ENCODE peak calls at places on chromosomes 11 and 22, in eight cellular contexts. E, G, I, O, C, Z, R and N are unnamed samples.

GRCh38 chr11:128261011-128261421 is 326.3 kb downstream of the ETS1 start:
- DNase-seq in E (no peak), G (no peak), I (no peak), O (no peak), C (no peak), Z (no peak), R (no peak), N (no peak)

GRCh38 chr11:70152244-70152643 is 50.9 kb upstream of the FADD start:
- DNase-seq in E (no peak), G (no peak), I (no peak), O (no peak), C (no peak), Z (no peak), R (no peak), N (no peak)

GRCh38 chr22:49210606-49211005 is 617.1 kb downstream of the BRD1 start:
- DNase-seq in E (no peak), G (no peak), I (no peak), O (no peak), C (no peak), Z (no peak), R (no peak), N (no peak)

GRCh38 chr11:79762271-79762935 is 321.6 kb upstream of the TENM4 start:
- DNase-seq in E (no peak), G (no peak), I (no peak), O (no peak), C (no peak), Z (no peak), R (no peak), N (no peak)

GRCh38 chr11:10743354-10744035 is 7.6 kb upstream of the CTR9 start:
- DNase-seq in E (no peak), G (peak; percentile 20), I (peak; percentile 64), O (no peak), C (no peak), Z (no peak), R (no peak), N (no peak)

GRCh38 chr22:26558246-26558895 is 31.6 kb downstream of the TPST2 start:
- DNase-seq in E (no peak), G (no peak), I (no peak), O (no peak), C (no peak), Z (peak; percentile 77), R (no peak), N (no peak)

GRCh38 chr22:24435861-24436351 is 8.5 kb downstream of the ADORA2A start:
- DNase-seq in E (no peak), G (no peak), I (no peak), O (no peak), C (no peak), Z (peak; percentile 33), R (no peak), N (no peak)

GRCh38 chr22:50249382-50250248 is 1.4 kb downstream of the HDAC10 start:
- DNase-seq in E (no peak), G (no peak), I (no peak), O (no peak), C (no peak), Z (no peak), R (no peak), N (no peak)

GRCh38 chr11:94494200-94494545 is 389 bp downstream of the ANKRD49 start:
- DNase-seq in E (no peak), G (no peak), I (no peak), O (peak; percentile 20), C (peak; percentile 57), Z (no peak), R (no peak), N (no peak)

GRCh38 chr11:93484716-93485115 is 58.5 kb downstream of the SMCO4 start:
- DNase-seq in E (no peak), G (no peak), I (no peak), O (no peak), C (no peak), Z (peak; percentile 47), R (no peak), N (no peak)

GRCh38 chr11:5013012-5013411 is 18.4 kb downstream of the OR51L1 start:
- DNase-seq in E (no peak), G (no peak), I (no peak), O (no peak), C (no peak), Z (no peak), R (no peak), N (no peak)

GRCh38 chr11:11931461-11932055 is 76.9 kb downstream of the DKK3 start:
- DNase-seq in E (peak; percentile 20), G (no peak), I (peak; percentile 20), O (peak; percentile 79), C (peak; percentile 16), Z (peak; percentile 78), R (no peak), N (no peak)

GRCh38 chr11:105878510-105878909 is 143.5 kb downstream of the MSANTD4 start:
- DNase-seq in E (no peak), G (no peak), I (no peak), O (no peak), C (no peak), Z (no peak), R (no peak), N (no peak)

GRCh38 chr11:129312741-129313587 is 62.7 kb upstream of the BARX2 start:
- DNase-seq in E (no peak), G (no peak), I (no peak), O (no peak), C (no peak), Z (no peak), R (no peak), N (no peak)

GRCh38 chr11:76436020-76436419 is 8.8 kb upstream of the EMSY start:
- DNase-seq in E (no peak), G (no peak), I (no peak), O (no peak), C (no peak), Z (no peak), R (no peak), N (no peak)

GRCh38 chr22:23156286-23156685 is 11.0 kb downstream of the RAB36 start:
- DNase-seq in E (no peak), G (no peak), I (no peak), O (no peak), C (no peak), Z (no peak), R (no peak), N (no peak)

GRCh38 chr22:17007257-17007656 is 765 bp downstream of the GAB4 start:
- DNase-seq in E (no peak), G (no peak), I (no peak), O (no peak), C (no peak), Z (no peak), R (no peak), N (no peak)

GRCh38 chr11:133064152-133064877 is 468.0 kb downstream of the OPCML start:
- DNase-seq in E (no peak), G (no peak), I (no peak), O (peak; percentile 33), C (peak; percentile 77), Z (peak; percentile 72), R (no peak), N (peak; percentile 67)

GRCh38 chr11:121140369-121140768 is 39.3 kb downstream of the TECTA start:
- DNase-seq in E (no peak), G (no peak), I (no peak), O (no peak), C (no peak), Z (no peak), R (no peak), N (no peak)

GRCh38 chr11:32099516-32099915 is 8.6 kb downstream of the RCN1 start:
- DNase-seq in E (no peak), G (no peak), I (no peak), O (no peak), C (no peak), Z (no peak), R (no peak), N (no peak)

GRCh38 chr11:79152511-79152910 is 288.3 kb downstream of the TENM4 start:
- DNase-seq in E (no peak), G (no peak), I (no peak), O (no peak), C (no peak), Z (peak; percentile 59), R (no peak), N (no peak)

GRCh38 chr22:27045103-27045940 is 387.9 kb downstream of the MIAT start:
- DNase-seq in E (peak; percentile 15), G (no peak), I (no peak), O (peak; percentile 31), C (no peak), Z (peak; percentile 55), R (no peak), N (no peak)

GRCh38 chr11:44329472-44330230 is 19.7 kb upstream of the ALX4 start:
- DNase-seq in E (no peak), G (no peak), I (no peak), O (no peak), C (no peak), Z (no peak), R (no peak), N (no peak)

GRCh38 chr11:108870373-108871020 is 205.6 kb downstream of the DDX10 start:
- DNase-seq in E (no peak), G (no peak), I (no peak), O (peak; percentile 82), C (no peak), Z (peak; percentile 86), R (no peak), N (no peak)

GRCh38 chr22:35903571-35904331 is 124.9 kb downstream of the RBFOX2 start:
- DNase-seq in E (no peak), G (no peak), I (no peak), O (peak; percentile 26), C (no peak), Z (no peak), R (no peak), N (no peak)

GRCh38 chr11:86517557-86517956 is 142.9 kb downstream of the CCDC81 start:
- DNase-seq in E (no peak), G (no peak), I (no peak), O (no peak), C (no peak), Z (no peak), R (no peak), N (no peak)

GRCh38 chr11:119314748-119315138 is 2.2 kb downstream of the MCAM start:
- DNase-seq in E (no peak), G (no peak), I (no peak), O (no peak), C (no peak), Z (no peak), R (no peak), N (no peak)

GRCh38 chr11:67483901-67484665 is 1.3 kb downstream of the AIP start:
- DNase-seq in E (no peak), G (no peak), I (peak; percentile 62), O (no peak), C (no peak), Z (no peak), R (peak; percentile 25), N (no peak)

GRCh38 chr11:7261578-7261977 is 9.9 kb downstream of the SYT9 start:
- DNase-seq in E (no peak), G (no peak), I (no peak), O (no peak), C (no peak), Z (no peak), R (no peak), N (no peak)

GRCh38 chr22:42962295-42963230 is 52.4 kb downstream of the PACSIN2 start:
- DNase-seq in E (peak; percentile 77), G (no peak), I (no peak), O (no peak), C (no peak), Z (no peak), R (no peak), N (no peak)

GRCh38 chr11:120061036-120061760 is 76.7 kb downstream of the TRIM29 start:
- DNase-seq in E (no peak), G (no peak), I (no peak), O (no peak), C (no peak), Z (no peak), R (no peak), N (no peak)

GRCh38 chr22:49301398-49302149 is 526.1 kb downstream of the BRD1 start:
- DNase-seq in E (no peak), G (no peak), I (no peak), O (no peak), C (no peak), Z (no peak), R (no peak), N (no peak)

GRCh38 chr22:40405178-40406062 is 35.0 kb downstream of the SGSM3 start:
- DNase-seq in E (no peak), G (no peak), I (no peak), O (no peak), C (no peak), Z (no peak), R (no peak), N (no peak)

GRCh38 chr11:35511666-35512065 is 13.8 kb downstream of the PAMR1 start:
- DNase-seq in E (no peak), G (no peak), I (no peak), O (no peak), C (no peak), Z (peak; percentile 72), R (no peak), N (no peak)